ENCODE peak calls at places on chromosomes 7 and 10, in four cellular contexts. P, B, Y and W are unnamed samples.

GRCh38 chr7:150668472-150668911 is 17.0 kb upstream of the GIMAP2 start:
- DNase-seq in P (peak), B (no peak), Y (no peak), W (no peak)

GRCh38 chr10:90407116-90407515 is 450.7 kb downstream of the HTR7 start:
- DNase-seq in P (no peak), B (no peak), Y (peak), W (no peak)

GRCh38 chr10:67657775-67658174 is 38.2 kb downstream of the CTNNA3 start:
- DNase-seq in P (no peak), B (no peak), Y (no peak), W (no peak)

GRCh38 chr10:48780341-48780740 is 95.7 kb downstream of the WDFY4 start:
- DNase-seq in P (no peak), B (no peak), Y (no peak), W (no peak)

GRCh38 chr10:132611026-132611910 is 73.7 kb downstream of the INPP5A start:
- DNase-seq in P (no peak), B (no peak), Y (no peak), W (no peak)

GRCh38 chr7:41964849-41965745 is 262.2 kb upstream of the INHBA start:
- DNase-seq in P (no peak), B (no peak), Y (no peak), W (no peak)

GRCh38 chr7:54260868-54261475 is 281.2 kb upstream of the VSTM2A start:
- DNase-seq in P (no peak), B (no peak), Y (peak), W (no peak)

GRCh38 chr10:61452655-61453641 is at the start of gene TMEM26:
- DNase-seq in P (no peak), B (peak), Y (peak), W (peak)

GRCh38 chr10:22605168-22605567 is 109.2 kb downstream of the PIP4K2A start:
- DNase-seq in P (no peak), B (no peak), Y (peak), W (no peak)

GRCh38 chr7:3157541-3158287 is 114.0 kb upstream of the CARD11 start:
- DNase-seq in P (no peak), B (no peak), Y (peak), W (no peak)

GRCh38 chr10:95295031-95295755 is 4.4 kb upstream of the PDLIM1 start:
- DNase-seq in P (peak), B (no peak), Y (peak), W (peak)

GRCh38 chr10:36173364-36173763 is 531.3 kb upstream of the FZD8 start:
- DNase-seq in P (no peak), B (no peak), Y (no peak), W (no peak)

GRCh38 chr10:48519731-48520506 is 85.0 kb downstream of the ARHGAP22 start:
- DNase-seq in P (no peak), B (no peak), Y (no peak), W (no peak)

GRCh38 chr10:119080521-119081259 is at the start of gene EIF3A:
- DNase-seq in P (peak), B (peak), Y (peak), W (peak)